ENCODE peak calls at places on chromosomes 1 and 21, in four cellular contexts. J, O, I and T are unnamed samples.

GRCh38 chr1:78279051-78279450 is 211.7 kb upstream of the PTGFR start:
- DNase-seq in J (no peak), O (no peak), I (no peak), T (no peak)

GRCh38 chr1:12191242-12192032 is 24.6 kb downstream of the TNFRSF1B start:
- DNase-seq in J (peak; percentile 44), O (no peak), I (no peak), T (no peak)

GRCh38 chr1:35726814-35727433 is 8.2 kb upstream of the C1orf216 start:
- DNase-seq in J (peak; percentile 78), O (peak; percentile 85), I (peak; percentile 24), T (no peak)

GRCh38 chr1:231836227-231836893 is 209.8 kb downstream of the DISC1 start:
- DNase-seq in J (no peak), O (peak; percentile 70), I (no peak), T (no peak)

GRCh38 chr1:36968730-36969129 is 65.6 kb downstream of the GRIK3 start:
- DNase-seq in J (no peak), O (no peak), I (no peak), T (no peak)

GRCh38 chr1:205458777-205459566 is 3.1 kb upstream of the BLACAT1 start:
- DNase-seq in J (no peak), O (peak; percentile 94), I (no peak), T (no peak)

GRCh38 chr1:165815725-165816124 is 11.7 kb upstream of the UCK2 start:
- DNase-seq in J (no peak), O (no peak), I (no peak), T (no peak)

GRCh38 chr1:48697066-48697707 is 79.5 kb downstream of the BEND5 start:
- DNase-seq in J (peak; percentile 88), O (peak; percentile 95), I (peak; percentile 18), T (no peak)

GRCh38 chr1:215923129-215923824 is 356.2 kb downstream of the KCTD3 start:
- DNase-seq in J (no peak), O (no peak), I (no peak), T (no peak)

GRCh38 chr1:31708324-31708723 is 4.5 kb upstream of the COL16A1 start:
- DNase-seq in J (no peak), O (no peak), I (no peak), T (no peak)

GRCh38 chr1:190373705-190374336 is 103.8 kb downstream of the BRINP3 start:
- DNase-seq in J (no peak), O (peak; percentile 45), I (peak; percentile 15), T (peak; percentile 1)

GRCh38 chr1:55635856-55636255 is 420.7 kb upstream of the USP24 start:
- DNase-seq in J (no peak), O (no peak), I (no peak), T (no peak)

GRCh38 chr1:47569681-47570470 is 132.0 kb downstream of the FOXD2 start:
- DNase-seq in J (peak; percentile 75), O (peak; percentile 86), I (peak; percentile 79), T (no peak)

GRCh38 chr1:214383381-214384372 is 102.7 kb downstream of the SMYD2 start:
- DNase-seq in J (no peak), O (peak; percentile 26), I (no peak), T (no peak)

GRCh38 chr1:36387141-36387949 is 1.6 kb upstream of the STK40 start:
- DNase-seq in J (no peak), O (peak; percentile 86), I (no peak), T (no peak)

GRCh38 chr1:99659755-99660210 is 13.9 kb downstream of the PALMD start:
- DNase-seq in J (no peak), O (no peak), I (no peak), T (no peak)

GRCh38 chr1:156407344-156407743 is 38.3 kb downstream of the RHBG start:
- DNase-seq in J (no peak), O (peak; percentile 76), I (no peak), T (no peak)

GRCh38 chr1:17700981-17701870 is 53.9 kb upstream of the ACTL8 start:
- DNase-seq in J (no peak), O (peak; percentile 73), I (no peak), T (no peak)

GRCh38 chr1:84928979-84929378 is 36.0 kb upstream of the LPAR3 start:
- DNase-seq in J (no peak), O (no peak), I (no peak), T (no peak)

GRCh38 chr1:42165511-42166210 is 1.1 kb upstream of the GUCA2A start:
- DNase-seq in J (peak; percentile 93), O (peak; percentile 71), I (peak; percentile 38), T (no peak)

GRCh38 chr1:27773732-27774445 is 870 bp downstream of the STX12 start:
- DNase-seq in J (no peak), O (no peak), I (no peak), T (no peak)

GRCh38 chr1:41754540-41754939 is 164.2 kb downstream of the HIVEP3 start:
- DNase-seq in J (no peak), O (no peak), I (no peak), T (no peak)

GRCh38 chr1:225813250-225813964 is 3.5 kb downstream of the EPHX1 start:
- DNase-seq in J (peak; percentile 73), O (peak; percentile 67), I (no peak), T (no peak)

GRCh38 chr1:37989381-37989930 is 366 bp downstream of the SF3A3 start:
- DNase-seq in J (no peak), O (peak; percentile 73), I (no peak), T (no peak)

GRCh38 chr1:8239306-8240023 is 78.4 kb upstream of the SLC45A1 start:
- DNase-seq in J (peak; percentile 77), O (peak; percentile 79), I (no peak), T (no peak)

GRCh38 chr1:17831619-17832018 is 76.5 kb downstream of the ACTL8 start:
- DNase-seq in J (peak; percentile 27), O (peak; percentile 91), I (no peak), T (peak; percentile 22)

GRCh38 chr1:178575611-178576331 is 62.9 kb downstream of the TEX35 start:
- DNase-seq in J (peak; percentile 60), O (no peak), I (no peak), T (no peak)

GRCh38 chr1:184672013-184672726 is 82.5 kb downstream of the EDEM3 start:
- DNase-seq in J (no peak), O (no peak), I (no peak), T (no peak)

GRCh38 chr1:97093742-97094141 is 372.2 kb downstream of the PTBP2 start:
- DNase-seq in J (no peak), O (no peak), I (no peak), T (no peak)

GRCh38 chr1:114750780-114751179 is 7.0 kb downstream of the CSDE1 start:
- DNase-seq in J (no peak), O (no peak), I (no peak), T (no peak)
- H3K36me3 ChIP-seq in J (no peaks in the 10 kb centered on the region), O (peaks cover 65% of the 10 kb centered on the region), I (peaks cover 33% of the 10 kb centered on the region), T (no peaks in the 10 kb centered on the region)

GRCh38 chr21:45396620-45396995 is 8.4 kb upstream of the COL18A1 start:
- DNase-seq in J (no peak), O (peak; percentile 29), I (no peak), T (no peak)
- H3K4me1 ChIP-seq in J (no peaks in the 10 kb centered on the region), O (no peaks in the 10 kb centered on the region), I (no peaks in the 10 kb centered on the region), T (no peaks in the 10 kb centered on the region)

DNA sequence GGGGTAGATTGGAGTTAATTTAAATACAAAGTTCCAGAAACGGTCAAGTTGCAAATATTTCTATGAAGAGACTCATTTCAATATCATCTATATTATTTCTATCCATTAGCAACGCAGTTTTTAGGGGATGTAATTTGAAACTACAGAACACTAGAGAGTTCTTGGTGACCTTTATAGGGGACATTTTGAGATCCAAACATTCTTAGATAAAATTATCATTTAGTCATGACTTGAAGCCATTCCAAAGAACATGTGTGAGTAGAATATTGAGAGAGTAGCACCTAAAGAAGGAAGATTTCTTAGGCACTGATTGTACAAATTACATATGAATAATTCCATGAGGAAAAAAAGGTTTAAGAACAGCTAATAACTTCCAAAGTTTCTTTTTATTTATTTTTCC is 19.0 kb downstream of the CHIA start:
- DNase-seq in J (no peak), O (no peak), I (no peak), T (no peak)
- H3K27ac ChIP-seq in J (no peak overlapping the region), O (no peak overlapping the region), I (no peak overlapping the region), T (no peak overlapping the region)

DNA sequence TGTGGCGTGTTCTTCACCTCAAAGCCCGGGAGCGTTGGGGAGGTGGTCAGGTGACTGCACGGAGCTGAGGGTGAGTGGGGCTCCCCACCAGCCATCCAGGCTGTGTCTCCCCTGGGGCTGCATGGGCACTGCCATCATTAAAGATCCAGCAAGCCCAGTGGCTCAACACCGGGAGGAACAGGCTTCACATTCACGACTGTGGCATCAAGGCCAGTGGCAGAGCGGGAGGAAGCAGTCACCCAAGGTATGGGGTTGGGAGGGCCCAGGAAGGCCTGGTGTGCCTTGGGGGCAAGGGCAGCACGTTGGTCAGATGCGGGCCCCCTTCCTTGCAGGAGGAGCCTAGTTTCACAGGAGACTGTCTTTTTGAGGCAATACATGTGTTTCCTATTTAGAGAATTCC is 33.8 kb downstream of the SNAP47 start:
- DNase-seq in J (no peak), O (no peak), I (no peak), T (no peak)
- H3K36me3 ChIP-seq in J (no peaks in the 10 kb centered on the region), O (peaks cover 28% of the 10 kb centered on the region), I (peaks cover 20% of the 10 kb centered on the region), T (peaks cover 13% of the 10 kb centered on the region)

DNA sequence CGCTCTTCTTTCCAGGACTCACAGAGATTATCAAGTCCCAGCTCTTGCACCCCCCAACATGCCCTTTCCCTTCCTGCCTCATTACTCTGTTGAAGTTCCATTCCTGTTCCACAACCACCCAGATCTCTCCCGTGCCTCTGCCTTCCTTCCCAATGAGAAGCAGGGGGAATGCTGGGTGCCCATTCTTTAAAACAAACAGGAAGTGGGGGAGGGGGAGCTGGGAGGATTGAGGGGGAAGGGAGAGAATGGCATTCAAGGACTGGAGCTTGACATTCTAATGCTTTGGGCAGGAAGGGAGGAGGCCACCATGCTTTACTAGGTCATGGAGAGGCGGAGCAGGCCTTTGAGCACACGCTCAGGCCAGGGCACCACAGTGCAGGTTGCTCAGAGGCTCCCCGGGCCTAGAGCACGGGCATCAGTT is 150.3 kb upstream of the IRF2BP2 start:
- DNase-seq in J (no peak), O (peak; percentile 83), I (no peak), T (no peak)
- H3K4me1 ChIP-seq in J (peaks cover 5% of the 10 kb centered on the region), O (peaks cover 2% of the 10 kb centered on the region), I (no peaks in the 10 kb centered on the region), T (peaks cover 4% of the 10 kb centered on the region)

DNA sequence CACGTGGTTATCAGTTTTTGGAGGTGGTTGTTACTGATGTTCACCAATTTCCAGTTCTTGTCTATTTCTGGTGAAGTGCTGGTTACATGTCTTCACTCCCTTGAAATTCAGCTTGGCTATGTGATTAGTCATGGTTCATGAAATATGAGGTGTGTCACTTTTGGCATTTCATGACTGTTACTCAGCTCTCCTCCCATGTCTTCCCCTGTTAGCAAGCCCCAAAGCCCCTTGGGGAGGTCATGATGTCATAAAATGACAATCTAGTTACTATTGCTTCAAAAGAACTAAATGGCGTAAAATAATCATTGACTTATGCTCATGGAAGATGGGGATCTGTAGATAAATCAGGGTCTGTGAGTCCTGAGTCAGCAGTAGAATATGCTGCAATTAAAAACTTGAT is 425.1 kb downstream of the SETD4 start:
- DNase-seq in J (no peak), O (no peak), I (no peak), T (no peak)
- H3K27ac ChIP-seq in J (no peak overlapping the region), O (no peak overlapping the region), I (no peak overlapping the region), T (no peak overlapping the region)